ENCODE peak calls at places on chromosomes 3 and 15, in four cellular contexts. V is ovary, N is choroid plexus epithelial cell, P is body of pancreas. R is an unnamed sample.

GRCh38 chr15:98953000-98953776 is 54.4 kb downstream of the PGPEP1L start:
- DNase-seq in P (no peak), N (no peak), V (no peak), R (no peak)

GRCh38 chr3:67783281-67784250 is 129.2 kb upstream of the SUCLG2 start:
- DNase-seq in V (no peak), P (no peak), N (peak; percentile 28), R (peak; percentile 67)

GRCh38 chr15:96542130-96542770 is 211.8 kb downstream of the NR2F2 start:
- DNase-seq in N (no peak), P (no peak), V (no peak), R (no peak)

GRCh38 chr3:177968891-177969290 is 567.3 kb upstream of the KCNMB2 start:
- DNase-seq in N (no peak), V (no peak), P (no peak), R (no peak)

GRCh38 chr15:40327338-40327917 is 3.9 kb downstream of the INAFM2 start:
- DNase-seq in N (no peak), P (no peak), V (no peak), R (no peak)

GRCh38 chr3:4476507-4476906 is 9.4 kb upstream of the SUMF1 start:
- DNase-seq in P (no peak), V (no peak), N (no peak), R (peak; percentile 4)

GRCh38 chr15:52657338-52657737 is 21.9 kb downstream of the ATOSA start:
- DNase-seq in N (peak; percentile 87), V (no peak), P (no peak), R (peak; percentile 93)

GRCh38 chr3:30521156-30521555 is 85.2 kb upstream of the TGFBR2 start:
- DNase-seq in P (no peak), N (no peak), V (no peak), R (peak; percentile 52)

GRCh38 chr3:54121404-54122045 is 827 bp upstream of the CACNA2D3 start:
- DNase-seq in P (no peak), V (no peak), N (peak; percentile 1), R (no peak)

GRCh38 chr3:159886050-159886449 is 102.6 kb upstream of the IL12A start:
- DNase-seq in P (no peak), N (no peak), V (no peak), R (no peak)

GRCh38 chr3:21271606-21272016 is 479.4 kb downstream of the ZNF385D start:
- DNase-seq in V (no peak), P (no peak), N (no peak), R (no peak)

GRCh38 chr3:81696090-81696489 is 65.4 kb downstream of the GBE1 start:
- DNase-seq in V (no peak), P (no peak), N (no peak), R (no peak)

GRCh38 chr3:9422712-9423424 is 25.5 kb downstream of the SETD5 start:
- DNase-seq in N (peak; percentile 99), P (peak; percentile 90), V (peak; percentile 53), R (peak; percentile 98)

GRCh38 chr15:38829086-38829485 is 264.5 kb upstream of the RASGRP1 start:
- DNase-seq in V (no peak), N (no peak), P (no peak), R (no peak)

GRCh38 chr3:42852443-42852842 is 23.2 kb downstream of the CYP8B1 start:
- DNase-seq in P (peak; percentile 17), V (no peak), N (peak; percentile 47), R (peak; percentile 77)

GRCh38 chr3:52052831-52053306 is 3.5 kb downstream of the DUSP7 start:
- DNase-seq in V (peak; percentile 79), N (peak; percentile 78), P (peak; percentile 61), R (peak; percentile 77)

GRCh38 chr3:115323380-115323779 is 176.3 kb upstream of the ZBTB20 start:
- DNase-seq in V (no peak), P (no peak), N (no peak), R (no peak)

GRCh38 chr3:129942296-129942695 is 32.2 kb upstream of the TRH start:
- DNase-seq in N (peak; percentile 74), P (peak; percentile 57), V (peak; percentile 70), R (peak; percentile 57)

GRCh38 chr3:120332646-120333045 is 16.5 kb downstream of the LRRC58 start:
- DNase-seq in V (no peak), N (no peak), P (no peak), R (no peak)

GRCh38 chr3:164390046-164390445 is 688.2 kb downstream of the SI start:
- DNase-seq in N (no peak), P (no peak), V (no peak), R (no peak)

GRCh38 chr3:192366916-192367315 is 360.4 kb downstream of the FGF12 start:
- DNase-seq in N (no peak), P (no peak), V (no peak), R (no peak)

GRCh38 chr15:40340038-40340739 is 550 bp downstream of the CCDC9B start:
- DNase-seq in N (peak; percentile 61), V (peak; percentile 92), P (peak; percentile 76), R (no peak)

GRCh38 chr15:75159244-75159643 is 42.4 kb upstream of the C15orf39 start:
- DNase-seq in V (no peak), N (no peak), P (no peak), R (no peak)

GRCh38 chr3:26422415-26422814 is 200.2 kb upstream of the LRRC3B start:
- DNase-seq in N (no peak), V (no peak), P (no peak), R (no peak)

GRCh38 chr3:179175358-179175757 is 27.2 kb downstream of the PIK3CA start:
- DNase-seq in N (no peak), P (no peak), V (no peak), R (no peak)

GRCh38 chr3:149077638-149078037 is 8.7 kb downstream of the HLTF start:
- DNase-seq in V (no peak), P (no peak), N (peak; percentile 89), R (peak; percentile 87)

GRCh38 chr3:8663177-8664061 is 18.8 kb upstream of the SSUH2 start:
- DNase-seq in N (peak; percentile 84), P (peak; percentile 83), V (peak; percentile 77), R (peak; percentile 61)

GRCh38 chr3:52245322-52246263 is at the start of gene PPM1M:
- DNase-seq in P (peak; percentile 63), V (peak; percentile 80), N (peak; percentile 50), R (peak; percentile 37)

GRCh38 chr3:2166552-2166951 is 67.9 kb downstream of the CNTN4 start:
- DNase-seq in N (peak; percentile 3), P (no peak), V (no peak), R (no peak)

GRCh38 chr15:73991260-73991659 is 835 bp downstream of the STOML1 start:
- DNase-seq in P (peak; percentile 54), V (peak; percentile 80), N (no peak), R (no peak)

GRCh38 chr3:197354195-197355059 is 56.0 kb upstream of the DLG1 start:
- DNase-seq in V (peak; percentile 82), N (peak; percentile 65), P (peak; percentile 11), R (peak; percentile 78)

GRCh38 chr15:98513428-98513991 is 134.8 kb upstream of the IGF1R start:
- DNase-seq in V (no peak), N (no peak), P (no peak), R (no peak)

R was measured in iris pigment epithelial cell.